ENCODE peak calls at places on chromosome 5, in nine cellular contexts. W is ovary, O is K562, B is transverse colon, J is OCI-LY7, Y is kidney, U is Peyer's patch, E is dorsolateral prefrontal cortex, H is mammary epithelial cell. P is an unnamed sample.

GRCh38 chr5:129547137-129547536 is 87.0 kb downstream of the ADAMTS19 start:
- DNase-seq in W (no peak), O (no peak), B (no peak), J (no peak), Y (no peak), U (no peak), E (no peak), H (no peak), P (no peak)

GRCh38 chr5:52469420-52469819 is 318.3 kb upstream of the ITGA1 start:
- DNase-seq in W (no peak), O (no peak), B (no peak), J (no peak), Y (no peak), U (no peak), E (no peak), H (no peak), P (no peak)

GRCh38 chr5:64292611-64293215 is 127.1 kb downstream of the RNF180 start:
- DNase-seq in W (no peak), O (no peak), B (no peak), J (no peak), Y (peak; percentile 8), U (peak; percentile 16), E (no peak), H (no peak), P (no peak)

GRCh38 chr5:134133213-134133994 is 18.9 kb downstream of the TCF7 start:
- DNase-seq in W (no peak), O (no peak), B (peak; percentile 6), J (no peak), Y (peak; percentile 66), U (no peak), E (peak; percentile 31), H (no peak), P (peak; percentile 41)

GRCh38 chr5:172860520-172861443 is 26.7 kb downstream of the ERGIC1 start:
- DNase-seq in W (peak; percentile 88), O (no peak), B (peak; percentile 62), J (no peak), Y (peak; percentile 94), U (no peak), E (peak; percentile 77), H (peak; percentile 77), P (peak; percentile 69)

GRCh38 chr5:118060833-118061232 is 927.5 kb downstream of the DTWD2 start:
- DNase-seq in W (no peak), O (no peak), B (no peak), J (no peak), Y (no peak), U (no peak), E (no peak), H (no peak), P (no peak)

GRCh38 chr5:115271295-115272060 is 8.8 kb upstream of the PGGT1B start:
- DNase-seq in W (no peak), O (no peak), B (no peak), J (peak; percentile 51), Y (no peak), U (no peak), E (no peak), H (no peak), P (no peak)

GRCh38 chr5:151686673-151687378 is at the start of gene SPARC:
- DNase-seq in W (peak; percentile 83), O (no peak), B (peak; percentile 56), J (no peak), Y (peak; percentile 93), U (peak; percentile 60), E (peak; percentile 72), H (peak; percentile 80), P (no peak)

GRCh38 chr5:174190073-174190675 is 144.7 kb downstream of the NSG2 start:
- DNase-seq in W (no peak), O (no peak), B (no peak), J (no peak), Y (no peak), U (no peak), E (no peak), H (no peak), P (no peak)

GRCh38 chr5:109711681-109712080 is 22.0 kb downstream of the MAN2A1 start:
- DNase-seq in W (no peak), O (peak; percentile 16), B (no peak), J (no peak), Y (no peak), U (no peak), E (no peak), H (no peak), P (no peak)
- H3K4me3 ChIP-seq in W (no peak overlapping the region), O (no peak overlapping the region), B (no peak overlapping the region), J (no peak overlapping the region), Y (no peak overlapping the region), U (no peak overlapping the region), E (no peak overlapping the region), H (no peak overlapping the region), P (no peak overlapping the region)

GRCh38 chr5:9726931-9727330 is 96.8 kb upstream of the TAS2R1 start:
- DNase-seq in W (no peak), O (no peak), B (no peak), J (no peak), Y (no peak), U (no peak), E (no peak), H (no peak), P (no peak)
- TF ChIP-seq CTCF in W (no peak), O (no peak), B (no peak), J (no peak), Y (no peak), U (no peak), E (no peak), H (no peak), P (no peak)

DNA sequence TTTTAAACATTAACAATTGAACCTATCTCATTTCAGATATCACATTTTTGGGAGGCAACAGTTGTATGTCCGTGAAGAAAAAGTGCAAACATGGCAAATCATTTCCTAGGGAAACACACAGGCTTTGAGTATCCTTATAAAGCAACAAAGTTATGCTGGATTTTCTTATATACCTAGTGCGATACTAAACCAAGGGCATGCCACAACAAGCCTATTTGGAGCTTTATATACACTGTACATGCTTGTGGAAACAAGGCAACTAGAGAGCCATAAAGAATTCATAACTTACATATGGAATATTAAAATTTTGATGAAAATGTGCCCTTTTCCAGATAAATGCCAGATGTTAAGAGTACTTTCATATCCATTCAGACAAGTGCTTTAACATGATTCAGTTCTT is 191.4 kb downstream of the DCP2 start:
- DNase-seq in W (no peak), O (no peak), B (no peak), J (no peak), Y (no peak), U (no peak), E (no peak), H (peak; percentile 61), P (no peak)
- H3K27ac ChIP-seq in W (peak overlapping the region; percentile 42), O (no peak overlapping the region), B (no peak overlapping the region), J (no peak overlapping the region), Y (no peak overlapping the region), U (no peak overlapping the region), E (no peak overlapping the region), H (peak overlapping the region; percentile 68), P (no peak overlapping the region)

GRCh38 chr5:139470821-139471300 is at the start of gene SMIM33:
- DNase-seq in W (no peak), O (no peak), B (peak; percentile 71), J (peak; percentile 35), Y (no peak), U (peak; percentile 68), E (no peak), H (no peak), P (no peak)
- H3K4me3 ChIP-seq in W (no peak within 1 kb of the TSS), O (no peak within 1 kb of the TSS), B (peak within 1 kb of the TSS; percentile 42), J (no peak within 1 kb of the TSS), Y (no peak within 1 kb of the TSS), U (peak within 1 kb of the TSS; percentile 37), E (no peak within 1 kb of the TSS), H (no peak within 1 kb of the TSS), P (no peak within 1 kb of the TSS)